ENCODE peak calls at places on chromosome 5, in four cellular contexts. B, Z, D and J are unnamed samples.

GRCh38 chr5:39076757-39077475 is 2.7 kb upstream of the RICTOR start:
- DNase-seq in B (no peak), Z (no peak), D (peak), J (peak)

GRCh38 chr5:78492216-78492615 is 131.8 kb downstream of the SCAMP1 start:
- DNase-seq in B (no peak), Z (no peak), D (no peak), J (no peak)

GRCh38 chr5:176183321-176184074 is 54.7 kb upstream of the SIMC1 start:
- DNase-seq in B (no peak), Z (no peak), D (no peak), J (no peak)

GRCh38 chr5:94017579-94017978 is 276.2 kb upstream of the POU5F2 start:
- DNase-seq in B (no peak), Z (no peak), D (no peak), J (no peak)

GRCh38 chr5:143361438-143361837 is 42.0 kb downstream of the NR3C1 start:
- DNase-seq in B (no peak), Z (no peak), D (no peak), J (no peak)

GRCh38 chr5:10621837-10622236 is 58.0 kb downstream of the ANKRD33B start:
- DNase-seq in B (no peak), Z (no peak), D (no peak), J (no peak)

GRCh38 chr5:10145922-10146321 is 103.8 kb downstream of the ATPSCKMT start:
- DNase-seq in B (peak), Z (peak), D (peak), J (peak)

GRCh38 chr5:53366245-53366644 is 114.2 kb upstream of the FST start:
- DNase-seq in B (no peak), Z (no peak), D (no peak), J (no peak)

GRCh38 chr5:106827061-106827460 is 843.7 kb downstream of the EFNA5 start:
- DNase-seq in B (no peak), Z (peak), D (no peak), J (no peak)

GRCh38 chr5:68331202-68332108 is 115.9 kb downstream of the PIK3R1 start:
- DNase-seq in B (peak), Z (no peak), D (no peak), J (no peak)

GRCh38 chr5:160457255-160457654 is 35.6 kb downstream of the PTTG1 start:
- DNase-seq in B (no peak), Z (no peak), D (no peak), J (no peak)

GRCh38 chr5:78065663-78066062 is 228.8 kb downstream of the AP3B1 start:
- DNase-seq in B (no peak), Z (no peak), D (no peak), J (no peak)

GRCh38 chr5:7856855-7857254 is 5.9 kb upstream of the CFAP90 start:
- DNase-seq in B (peak), Z (no peak), D (peak), J (peak)

GRCh38 chr5:115758356-115758755 is 58.1 kb downstream of the CDO1 start:
- DNase-seq in B (no peak), Z (no peak), D (no peak), J (no peak)

GRCh38 chr5:73115399-73116051 is 4.8 kb upstream of the TMEM171 start:
- DNase-seq in B (no peak), Z (peak), D (peak), J (peak)

GRCh38 chr5:43874772-43875171 is 271.8 kb downstream of the NNT start:
- DNase-seq in B (peak), Z (no peak), D (no peak), J (no peak)

GRCh38 chr5:17302590-17302989 is 85.2 kb downstream of the BASP1 start:
- DNase-seq in B (no peak), Z (peak), D (no peak), J (no peak)

GRCh38 chr5:1437876-1438559 is 7.2 kb downstream of the SLC6A3 start:
- DNase-seq in B (no peak), Z (no peak), D (no peak), J (no peak)